ENCODE peak calls at places on chromosomes 13 and 19, in four cellular contexts. Y is AG09309, L is heart right ventricle, Z is GM23248. H is an unnamed sample.

GRCh38 chr13:97430296-97430695 is 3.7 kb upstream of the RAP2A start:
- DNase-seq in Y (no peak), Z (no peak), L (no peak), H (no peak)

GRCh38 chr19:29285878-29286277 is 72.9 kb upstream of the UQCRFS1 start:
- DNase-seq in Y (no peak), Z (peak; percentile 16), L (no peak), H (no peak)

GRCh38 chr19:19054939-19055440 is 8.8 kb upstream of the SLC25A42 start:
- DNase-seq in Z (no peak), Y (no peak), L (no peak), H (no peak)

GRCh38 chr19:3785938-3786824 is at the start of gene MATK:
- DNase-seq in Y (no peak), L (no peak), Z (no peak), H (no peak)

GRCh38 chr13:38803566-38803965 is 116.7 kb downstream of the FREM2 start:
- DNase-seq in Z (no peak), Y (no peak), L (no peak), H (no peak)

GRCh38 chr19:5913739-5914357 is at the start of gene CAPS:
- DNase-seq in L (no peak), Z (peak; percentile 88), Y (peak; percentile 53), H (peak; percentile 28)

GRCh38 chr13:39968646-39969475 is 313.4 kb downstream of the COG6 start:
- DNase-seq in L (no peak), Y (no peak), Z (no peak), H (no peak)

GRCh38 chr13:48994731-48995130 is 19.0 kb downstream of the FNDC3A start:
- DNase-seq in Z (peak; percentile 37), Y (no peak), L (no peak), H (no peak)

GRCh38 chr19:9673912-9674668 is 810 bp downstream of the ZNF562 start:
- DNase-seq in Y (no peak), Z (peak; percentile 34), L (no peak), H (no peak)

GRCh38 chr19:19847781-19848180 is 17.9 kb upstream of the ZNF253 start:
- DNase-seq in L (no peak), Y (no peak), Z (no peak), H (no peak)

GRCh38 chr13:51444922-51445321 is 7.9 kb downstream of the INTS6 start:
- DNase-seq in Z (peak; percentile 67), Y (no peak), L (no peak), H (no peak)

GRCh38 chr19:32464279-32464678 is 58.7 kb downstream of the DPY19L3 start:
- DNase-seq in Z (peak; percentile 24), L (no peak), Y (no peak), H (no peak)

GRCh38 chr13:42330991-42331390 is 59.0 kb downstream of the AKAP11 start:
- DNase-seq in Z (peak; percentile 54), Y (no peak), L (no peak), H (no peak)

GRCh38 chr13:91375119-91375729 is 23.2 kb upstream of the GPC5 start:
- DNase-seq in Y (no peak), Z (peak; percentile 39), L (no peak), H (no peak)

GRCh38 chr19:35442091-35442490 is 6.0 kb upstream of the FFAR2 start:
- DNase-seq in Y (no peak), L (no peak), Z (no peak), H (peak; percentile 29)

GRCh38 chr13:110269509-110270185 is 37.3 kb downstream of the COL4A1 start:
- DNase-seq in Y (no peak), L (no peak), Z (no peak), H (no peak)

GRCh38 chr19:35760711-35761349 is 2.9 kb downstream of the PROSER3 start:
- DNase-seq in Z (no peak), L (no peak), Y (no peak), H (no peak)

GRCh38 chr13:105573134-105573533 is 962.3 kb downstream of the EFNB2 start:
- DNase-seq in L (no peak), Y (no peak), Z (no peak), H (no peak)

DNA sequence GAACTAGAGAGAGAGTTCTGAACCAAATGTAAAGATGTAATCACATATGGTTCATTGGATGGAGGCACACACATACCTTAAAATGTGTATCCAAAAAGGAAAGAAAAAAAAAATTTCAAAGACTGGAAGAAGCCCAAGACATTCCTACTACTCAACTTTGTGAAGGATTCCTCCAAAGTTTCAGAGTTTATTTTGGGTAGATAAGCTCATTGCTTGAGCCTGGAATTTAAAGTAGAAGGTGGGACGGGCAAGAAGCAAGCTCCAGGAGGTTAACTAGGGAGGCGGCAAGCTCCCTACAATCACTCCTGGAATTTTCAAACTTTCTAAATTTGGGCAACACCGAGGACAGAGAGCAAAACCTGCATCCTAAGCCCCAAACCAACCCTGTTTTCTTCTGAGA is 1.9 kb downstream of the TSHZ3 start:
- DNase-seq in L (no peak), Z (peak; percentile 22), Y (no peak), H (no peak)
- H3K4me3 ChIP-seq in L (peak overlapping the region; percentile 77), Z (peak overlapping the region; percentile 98), Y (peak overlapping the region; percentile 79), H (no peak overlapping the region)

GRCh38 chr13:58680115-58680514 is 1048.6 kb downstream of the PCDH17 start:
- DNase-seq in Z (no peak), Y (no peak), L (no peak), H (no peak)

GRCh38 chr13:58687130-58687529 is 1055.6 kb downstream of the PCDH17 start:
- DNase-seq in L (no peak), Z (no peak), Y (no peak), H (no peak)

DNA sequence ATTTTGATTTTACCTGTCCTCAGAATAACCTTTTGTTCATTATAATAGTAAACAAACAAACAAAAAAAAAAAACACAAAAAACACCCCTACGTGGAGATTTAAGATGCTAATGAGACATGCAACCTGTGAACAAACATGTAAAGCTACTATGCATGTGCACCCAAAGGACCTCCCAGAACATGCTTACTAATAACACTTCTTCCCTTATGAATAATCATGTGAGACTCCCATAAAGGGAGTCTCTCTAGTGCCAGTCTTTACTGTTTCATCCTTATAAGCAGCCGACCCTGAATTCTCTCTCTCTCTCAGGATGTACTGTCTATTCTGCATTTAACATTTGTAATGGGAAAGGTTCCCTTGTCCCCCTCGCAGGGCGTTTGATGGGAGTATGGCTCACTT is 1051.1 kb downstream of the PCDH17 start:
- DNase-seq in L (no peak), Y (no peak), Z (no peak), H (no peak)
- H3K4me3 ChIP-seq in L (no peak overlapping the region), Y (no peak overlapping the region), Z (no peak overlapping the region), H (no peak overlapping the region)

GRCh38 chr13:114142137-114142550 is 9.7 kb upstream of the RASA3 start:
- DNase-seq in Y (no peak), Z (no peak), L (no peak), H (no peak)

GRCh38 chr13:114141261-114141996 is 9.0 kb upstream of the RASA3 start:
- DNase-seq in Z (no peak), L (no peak), Y (no peak), H (no peak)

GRCh38 chr13:114142640-114143490 is 10.4 kb upstream of the RASA3 start:
- DNase-seq in Z (no peak), L (no peak), Y (no peak), H (no peak)

GRCh38 chr13:114140131-114140908 is 7.9 kb upstream of the RASA3 start:
- DNase-seq in Z (no peak), L (no peak), Y (no peak), H (no peak)

DNA sequence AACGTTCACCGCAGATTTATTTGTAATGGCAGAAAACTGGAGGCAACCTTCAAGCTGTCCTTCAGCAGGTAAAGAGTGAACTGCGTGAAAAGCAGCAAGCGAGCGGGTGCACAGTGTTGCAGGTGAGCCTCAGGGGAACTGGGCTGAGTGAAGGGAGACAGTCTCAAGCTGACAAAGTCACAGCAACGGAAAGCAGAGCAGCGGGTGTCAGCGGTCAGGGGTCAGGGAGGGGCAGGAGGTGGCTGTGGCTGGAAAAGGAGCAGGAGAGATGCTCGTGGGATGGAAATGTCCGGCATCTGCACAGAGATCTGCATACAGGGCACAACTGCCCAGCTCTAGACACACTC is 8.5 kb upstream of the RASA3 start:
- DNase-seq in Z (no peak), L (no peak), Y (no peak), H (no peak)
- H3K4me3 ChIP-seq in Z (no peak overlapping the region), L (no peak overlapping the region), Y (no peak overlapping the region), H (no peak overlapping the region)

GRCh38 chr13:99367106-99367616 is 60.0 kb upstream of the GPR183 start:
- DNase-seq in Y (no peak), L (peak; percentile 44), Z (no peak), H (no peak)

GRCh38 chr13:99370476-99371272 is 63.5 kb upstream of the GPR183 start:
- DNase-seq in L (no peak), Y (no peak), Z (no peak), H (no peak)

GRCh38 chr13:99363949-99364348 is 56.8 kb upstream of the GPR183 start:
- DNase-seq in Y (no peak), L (no peak), Z (no peak), H (no peak)

GRCh38 chr13:99366075-99366987 is 59.1 kb upstream of the GPR183 start:
- DNase-seq in Z (no peak), L (no peak), Y (no peak), H (no peak)

GRCh38 chr13:99367663-99368448 is 60.7 kb upstream of the GPR183 start:
- DNase-seq in Z (no peak), Y (no peak), L (no peak), H (no peak)
- H3K4me3 ChIP-seq in Z (no peak overlapping the region), Y (no peak overlapping the region), L (no peak overlapping the region), H (no peak overlapping the region)

GRCh38 chr13:93243375-93244063 is 16.9 kb downstream of the GPC6 start:
- DNase-seq in Y (no peak), Z (no peak), L (no peak), H (no peak)

GRCh38 chr13:93244141-93244917 is 17.7 kb downstream of the GPC6 start:
- DNase-seq in Y (no peak), Z (peak; percentile 81), L (no peak), H (no peak)

GRCh38 chr13:93248627-93249047 is 22.0 kb downstream of the GPC6 start:
- DNase-seq in L (no peak), Y (no peak), Z (no peak), H (no peak)

GRCh38 chr13:93246069-93246468 is 19.5 kb downstream of the GPC6 start:
- DNase-seq in L (no peak), Y (no peak), Z (no peak), H (no peak)

DNA sequence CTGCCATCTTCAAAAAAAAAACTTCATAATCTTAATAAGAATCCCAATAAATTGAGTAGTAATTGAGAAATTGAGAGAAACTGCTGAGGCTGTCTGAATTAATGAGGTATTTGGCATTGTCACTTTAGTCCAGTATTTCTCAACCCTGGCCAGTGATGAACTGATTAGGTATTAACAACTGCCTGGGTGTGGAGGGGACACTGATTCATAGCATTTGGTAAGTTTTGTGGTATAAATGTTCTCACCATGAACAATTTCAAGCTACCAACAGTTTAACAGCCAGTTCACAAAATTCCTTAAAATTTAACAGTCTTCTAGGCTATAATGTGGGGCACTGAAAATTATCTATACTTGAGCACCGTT is 18.3 kb downstream of the GPC6 start:
- DNase-seq in Y (no peak), L (no peak), Z (peak; percentile 89), H (no peak)
- H3K4me3 ChIP-seq in Y (peak overlapping the region; percentile 62), L (peak overlapping the region; percentile 31), Z (peak overlapping the region; percentile 65), H (peak overlapping the region; percentile 18)